ENCODE peak calls at places on chromosomes 1 and 21, in eight cellular contexts. Y, R, V, A, Z, I, B and E are unnamed samples.

GRCh38 chr1:167109125-167109524 is 15.2 kb downstream of the STYXL2 start:
- DNase-seq in Y (no peak), R (no peak), V (no peak), A (no peak), Z (no peak), I (no peak), B (no peak), E (no peak)

GRCh38 chr1:210292276-210292851 is 36.3 kb upstream of the HHAT start:
- DNase-seq in Y (no peak), R (peak; percentile 56), V (peak; percentile 70), A (no peak), Z (peak; percentile 57), I (no peak), B (peak; percentile 44), E (peak; percentile 64)

GRCh38 chr1:85134583-85135455 is 66.0 kb downstream of the SYDE2 start:
- DNase-seq in Y (no peak), R (no peak), V (peak; percentile 43), A (no peak), Z (peak; percentile 20), I (peak; percentile 50), B (no peak), E (no peak)

GRCh38 chr1:12040457-12041051 is 21.3 kb downstream of the MIIP start:
- DNase-seq in Y (no peak), R (no peak), V (peak; percentile 71), A (no peak), Z (peak; percentile 86), I (peak; percentile 67), B (no peak), E (peak; percentile 62)

GRCh38 chr1:246689409-246689997 is 34.7 kb upstream of the SCCPDH start:
- DNase-seq in Y (no peak), R (peak; percentile 49), V (peak; percentile 92), A (peak; percentile 7), Z (peak; percentile 90), I (peak; percentile 40), B (peak; percentile 18), E (peak; percentile 92)

GRCh38 chr1:94418664-94419655 is 771 bp downstream of the ABCD3 start:
- DNase-seq in Y (no peak), R (peak; percentile 74), V (peak; percentile 67), A (peak; percentile 11), Z (peak; percentile 56), I (no peak), B (no peak), E (peak; percentile 21)

GRCh38 chr1:21229246-21230000 is 52.7 kb upstream of the EIF4G3 start:
- DNase-seq in Y (no peak), R (no peak), V (peak; percentile 52), A (no peak), Z (no peak), I (peak; percentile 48), B (no peak), E (no peak)

GRCh38 chr1:53982034-53982761 is 35.8 kb downstream of the LDLRAD1 start:
- DNase-seq in Y (no peak), R (peak; percentile 49), V (peak; percentile 63), A (no peak), Z (peak; percentile 83), I (no peak), B (no peak), E (no peak)

GRCh38 chr1:201954263-201955008 is 867 bp upstream of the TIMM17A start:
- DNase-seq in Y (no peak), R (peak; percentile 28), V (peak; percentile 18), A (no peak), Z (no peak), I (no peak), B (no peak), E (no peak)

GRCh38 chr1:36638268-36638667 is 155.6 kb upstream of the CSF3R start:
- DNase-seq in Y (no peak), R (no peak), V (peak; percentile 37), A (no peak), Z (peak; percentile 25), I (no peak), B (no peak), E (no peak)

GRCh38 chr1:107795994-107796393 is 169.0 kb downstream of the VAV3 start:
- DNase-seq in Y (no peak), R (no peak), V (no peak), A (no peak), Z (no peak), I (no peak), B (no peak), E (no peak)

GRCh38 chr1:3186526-3186921 is 117.5 kb downstream of the PRDM16 start:
- DNase-seq in Y (no peak), R (peak; percentile 88), V (no peak), A (no peak), Z (peak; percentile 45), I (no peak), B (no peak), E (no peak)

GRCh38 chr21:36792505-36792967 is 93.6 kb downstream of the SIM2 start:
- DNase-seq in Y (peak; percentile 60), R (no peak), V (peak; percentile 66), A (no peak), Z (no peak), I (no peak), B (no peak), E (peak; percentile 28)

GRCh38 chr1:216482620-216483019 is 59.4 kb upstream of the USH2A start:
- DNase-seq in Y (no peak), R (no peak), V (no peak), A (no peak), Z (no peak), I (no peak), B (no peak), E (no peak)

GRCh38 chr1:174074757-174075156 is 52.6 kb upstream of the RC3H1 start:
- DNase-seq in Y (no peak), R (no peak), V (peak; percentile 67), A (no peak), Z (no peak), I (peak; percentile 8), B (no peak), E (peak; percentile 25)

GRCh38 chr1:89890085-89890754 is 69.4 kb downstream of the LRRC8D start:
- DNase-seq in Y (peak; percentile 60), R (no peak), V (peak; percentile 92), A (no peak), Z (no peak), I (no peak), B (no peak), E (no peak)

GRCh38 chr1:163959622-163960021 is 599.4 kb upstream of the PBX1 start:
- DNase-seq in Y (no peak), R (no peak), V (no peak), A (no peak), Z (no peak), I (no peak), B (no peak), E (no peak)